ENCODE peak calls at places on chromosomes 16 and 17, in six cellular contexts. D is left cardiac atrium, Q is substantia nigra, W is T-helper 1 cell, U is astrocyte of the cerebellum, C is NCI-H1930. Y is an unnamed sample.

GRCh38 chr17:65100316-65101140 is 36.6 kb upstream of the RGS9 start:
- DNase-seq in D (peak; percentile 91), Q (peak; percentile 76), W (peak; percentile 69), U (no peak), C (peak; percentile 70), Y (peak; percentile 88)

GRCh38 chr17:78896834-78897638 is 6.0 kb downstream of the CEP295NL start:
- DNase-seq in D (no peak), Q (no peak), W (no peak), U (no peak), C (no peak), Y (no peak)

GRCh38 chr16:27745348-27745747 is 195.4 kb downstream of the KATNIP start:
- DNase-seq in D (no peak), Q (no peak), W (no peak), U (no peak), C (no peak), Y (no peak)

GRCh38 chr16:11034481-11034931 is 90.1 kb downstream of the CLEC16A start:
- DNase-seq in D (no peak), Q (no peak), W (no peak), U (no peak), C (no peak), Y (no peak)

GRCh38 chr17:49414271-49414621 is 436 bp downstream of the PHB1 start:
- DNase-seq in D (no peak), Q (no peak), W (no peak), U (no peak), C (no peak), Y (no peak)

GRCh38 chr16:85697441-85697840 is 8.7 kb upstream of the GINS2 start:
- DNase-seq in D (no peak), Q (no peak), W (no peak), U (no peak), C (no peak), Y (no peak)

GRCh38 chr17:16135461-16135860 is 79.9 kb downstream of the NCOR1 start:
- DNase-seq in D (no peak), Q (no peak), W (no peak), U (no peak), C (no peak), Y (no peak)

GRCh38 chr17:5558815-5559785 is 25.2 kb downstream of the NLRP1 start:
- DNase-seq in D (no peak), Q (no peak), W (no peak), U (no peak), C (no peak), Y (no peak)

GRCh38 chr16:29876578-29877249 is 13.7 kb upstream of the CDIPT start:
- DNase-seq in D (no peak), Q (no peak), W (no peak), U (no peak), C (no peak), Y (no peak)

GRCh38 chr17:77280304-77280910 is 139.6 kb downstream of the SEC14L1 start:
- DNase-seq in D (no peak), Q (no peak), W (no peak), U (no peak), C (no peak), Y (no peak)

GRCh38 chr16:80938035-80938927 is 68.4 kb downstream of the CMC2 start:
- DNase-seq in D (peak; percentile 70), Q (no peak), W (no peak), U (peak; percentile 99), C (no peak), Y (no peak)

Y was measured in C1 segment of cervical spinal cord.